ENCODE peak calls at places on chromosomes 1 and 21, in eight cellular contexts. One of them, this sample, is unnamed.

GRCh38 chr1:158116311-158116710 is 64.4 kb upstream of the CD1D start:
- DNase-seq in GM06990: no peak
- DNase-seq in heart left ventricle: no peak
- DNase-seq in HAP-1: no peak
- DNase-seq in body of pancreas: no peak
- DNase-seq in tibial artery: no peak
- DNase-seq in LNCaP clone FGC: no peak
- DNase-seq in osteoblast: no peak
- DNase-seq in this sample: no peak

GRCh38 chr1:185850366-185850765 is 116.2 kb downstream of the HMCN1 start:
- DNase-seq in tibial artery: no peak
- DNase-seq in osteoblast: peak
- DNase-seq in heart left ventricle: no peak
- DNase-seq in HAP-1: no peak
- DNase-seq in GM06990: no peak
- DNase-seq in body of pancreas: no peak
- DNase-seq in LNCaP clone FGC: no peak
- DNase-seq in this sample: no peak

GRCh38 chr21:33428669-33429068 is 25.5 kb downstream of the IFNGR2 start:
- DNase-seq in body of pancreas: no peak
- DNase-seq in GM06990: no peak
- DNase-seq in heart left ventricle: no peak
- DNase-seq in tibial artery: no peak
- DNase-seq in osteoblast: no peak
- DNase-seq in LNCaP clone FGC: no peak
- DNase-seq in HAP-1: no peak
- DNase-seq in this sample: no peak

GRCh38 chr1:6273380-6273891 is 12.5 kb upstream of the GPR153 start:
- DNase-seq in LNCaP clone FGC: no peak
- DNase-seq in tibial artery: no peak
- DNase-seq in heart left ventricle: no peak
- DNase-seq in osteoblast: peak
- DNase-seq in HAP-1: no peak
- DNase-seq in body of pancreas: no peak
- DNase-seq in GM06990: no peak
- DNase-seq in this sample: no peak

GRCh38 chr1:217528271-217528670 is 102.6 kb downstream of the GPATCH2 start:
- DNase-seq in HAP-1: no peak
- DNase-seq in osteoblast: peak
- DNase-seq in body of pancreas: no peak
- DNase-seq in GM06990: no peak
- DNase-seq in heart left ventricle: no peak
- DNase-seq in tibial artery: no peak
- DNase-seq in LNCaP clone FGC: no peak
- DNase-seq in this sample: no peak

GRCh38 chr1:174005032-174005431 is 17.1 kb downstream of the RC3H1 start:
- DNase-seq in heart left ventricle: peak
- DNase-seq in GM06990: peak
- DNase-seq in HAP-1: no peak
- DNase-seq in tibial artery: no peak
- DNase-seq in LNCaP clone FGC: no peak
- DNase-seq in osteoblast: peak
- DNase-seq in body of pancreas: no peak
- DNase-seq in this sample: no peak

GRCh38 chr1:235822685-235823084 is 44.0 kb downstream of the LYST start:
- DNase-seq in body of pancreas: no peak
- DNase-seq in osteoblast: no peak
- DNase-seq in LNCaP clone FGC: no peak
- DNase-seq in GM06990: no peak
- DNase-seq in tibial artery: no peak
- DNase-seq in heart left ventricle: no peak
- DNase-seq in HAP-1: no peak
- DNase-seq in this sample: no peak

GRCh38 chr1:98086796-98087195 is 166.0 kb upstream of the DPYD start:
- DNase-seq in osteoblast: peak
- DNase-seq in heart left ventricle: no peak
- DNase-seq in HAP-1: peak
- DNase-seq in GM06990: no peak
- DNase-seq in tibial artery: no peak
- DNase-seq in body of pancreas: no peak
- DNase-seq in LNCaP clone FGC: peak
- DNase-seq in this sample: no peak

GRCh38 chr21:42039911-42040351 is 29.8 kb upstream of the ZBTB21 start:
- DNase-seq in tibial artery: no peak
- DNase-seq in heart left ventricle: no peak
- DNase-seq in GM06990: no peak
- DNase-seq in osteoblast: no peak
- DNase-seq in HAP-1: no peak
- DNase-seq in LNCaP clone FGC: no peak
- DNase-seq in body of pancreas: no peak
- DNase-seq in this sample: no peak

GRCh38 chr1:176801553-176802020 is 338.6 kb downstream of the PAPPA2 start:
- DNase-seq in body of pancreas: peak
- DNase-seq in tibial artery: peak
- DNase-seq in GM06990: no peak
- DNase-seq in osteoblast: no peak
- DNase-seq in heart left ventricle: no peak
- DNase-seq in HAP-1: no peak
- DNase-seq in LNCaP clone FGC: no peak
- DNase-seq in this sample: no peak
- H3K4me3 ChIP-seq in body of pancreas: no peak
- H3K4me3 ChIP-seq in tibial artery: no peak
- H3K4me3 ChIP-seq in GM06990: no peak
- H3K4me3 ChIP-seq in osteoblast: no peak
- H3K4me3 ChIP-seq in heart left ventricle: no peak
- H3K4me3 ChIP-seq in HAP-1: no peak
- H3K4me3 ChIP-seq in LNCaP clone FGC: no peak
- H3K4me3 ChIP-seq in this sample: no peak

GRCh38 chr1:232965912-232966217 is 15.5 kb downstream of the NTPCR start:
- DNase-seq in LNCaP clone FGC: no peak
- DNase-seq in GM06990: no peak
- DNase-seq in HAP-1: no peak
- DNase-seq in osteoblast: peak
- DNase-seq in body of pancreas: no peak
- DNase-seq in heart left ventricle: no peak
- DNase-seq in tibial artery: no peak
- DNase-seq in this sample: no peak
- H3K4me3 ChIP-seq in LNCaP clone FGC: no peak
- H3K4me3 ChIP-seq in GM06990: peak
- H3K4me3 ChIP-seq in HAP-1: no peak
- H3K4me3 ChIP-seq in osteoblast: no peak
- H3K4me3 ChIP-seq in body of pancreas: no peak
- H3K4me3 ChIP-seq in heart left ventricle: no peak
- H3K4me3 ChIP-seq in tibial artery: no peak
- H3K4me3 ChIP-seq in this sample: no peak

GRCh38 chr1:159408862-159409400 is 23.1 kb upstream of the OR10J4 start:
- DNase-seq in tibial artery: no peak
- DNase-seq in GM06990: no peak
- DNase-seq in LNCaP clone FGC: no peak
- DNase-seq in heart left ventricle: no peak
- DNase-seq in HAP-1: no peak
- DNase-seq in osteoblast: no peak
- DNase-seq in body of pancreas: no peak
- DNase-seq in this sample: no peak
- H3K4me3 ChIP-seq in tibial artery: no peak
- H3K4me3 ChIP-seq in GM06990: no peak
- H3K4me3 ChIP-seq in LNCaP clone FGC: no peak
- H3K4me3 ChIP-seq in heart left ventricle: no peak
- H3K4me3 ChIP-seq in HAP-1: no peak
- H3K4me3 ChIP-seq in osteoblast: no peak
- H3K4me3 ChIP-seq in body of pancreas: no peak
- H3K4me3 ChIP-seq in this sample: no peak

GRCh38 chr21:35197191-35197590 is 148.1 kb upstream of the RUNX1 start:
- DNase-seq in HAP-1: no peak
- DNase-seq in GM06990: no peak
- DNase-seq in LNCaP clone FGC: no peak
- DNase-seq in tibial artery: no peak
- DNase-seq in osteoblast: no peak
- DNase-seq in body of pancreas: no peak
- DNase-seq in heart left ventricle: no peak
- DNase-seq in this sample: no peak

GRCh38 chr21:35196128-35196527 is 147.0 kb upstream of the RUNX1 start:
- DNase-seq in heart left ventricle: no peak
- DNase-seq in GM06990: no peak
- DNase-seq in tibial artery: no peak
- DNase-seq in osteoblast: no peak
- DNase-seq in LNCaP clone FGC: no peak
- DNase-seq in body of pancreas: no peak
- DNase-seq in HAP-1: no peak
- DNase-seq in this sample: no peak

GRCh38 chr21:35198982-35199732 is 150.1 kb upstream of the RUNX1 start:
- DNase-seq in GM06990: no peak
- DNase-seq in tibial artery: no peak
- DNase-seq in body of pancreas: no peak
- DNase-seq in HAP-1: no peak
- DNase-seq in heart left ventricle: no peak
- DNase-seq in LNCaP clone FGC: no peak
- DNase-seq in osteoblast: no peak
- DNase-seq in this sample: no peak

GRCh38 chr21:35199733-35200015 is 150.6 kb upstream of the RUNX1 start:
- DNase-seq in body of pancreas: no peak
- DNase-seq in LNCaP clone FGC: no peak
- DNase-seq in HAP-1: no peak
- DNase-seq in GM06990: no peak
- DNase-seq in osteoblast: no peak
- DNase-seq in heart left ventricle: no peak
- DNase-seq in tibial artery: no peak
- DNase-seq in this sample: no peak

DNA sequence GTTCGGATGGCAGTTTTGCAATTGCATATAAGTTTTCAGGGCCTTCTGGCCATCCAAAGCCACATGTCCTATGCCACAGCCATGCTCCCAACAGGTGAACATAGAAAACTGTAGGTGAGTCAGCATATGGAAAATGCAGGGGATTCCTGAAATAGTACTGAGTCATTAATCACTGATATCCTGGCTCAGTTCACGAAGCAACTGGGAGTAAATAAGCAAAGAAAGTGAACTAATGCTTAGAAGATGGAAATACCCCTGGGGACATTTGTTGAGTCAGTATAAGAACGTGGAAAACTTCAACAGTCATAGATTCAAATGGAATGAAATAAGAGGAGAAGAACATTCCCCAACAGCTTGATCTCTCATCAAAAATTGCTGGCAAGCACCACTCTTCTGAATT is 148.9 kb upstream of the RUNX1 start:
- DNase-seq in body of pancreas: no peak
- DNase-seq in osteoblast: peak
- DNase-seq in GM06990: no peak
- DNase-seq in heart left ventricle: peak
- DNase-seq in LNCaP clone FGC: no peak
- DNase-seq in HAP-1: no peak
- DNase-seq in tibial artery: no peak
- DNase-seq in this sample: no peak
- H3K4me3 ChIP-seq in body of pancreas: no peak
- H3K4me3 ChIP-seq in osteoblast: no peak
- H3K4me3 ChIP-seq in GM06990: no peak
- H3K4me3 ChIP-seq in heart left ventricle: no peak
- H3K4me3 ChIP-seq in LNCaP clone FGC: no peak
- H3K4me3 ChIP-seq in HAP-1: no peak
- H3K4me3 ChIP-seq in tibial artery: no peak
- H3K4me3 ChIP-seq in this sample: no peak

GRCh38 chr1:1779691-1780597 is 1.7 kb upstream of the NADK start:
- DNase-seq in body of pancreas: peak
- DNase-seq in HAP-1: peak
- DNase-seq in heart left ventricle: peak
- DNase-seq in tibial artery: peak
- DNase-seq in LNCaP clone FGC: no peak
- DNase-seq in GM06990: peak
- DNase-seq in osteoblast: peak
- DNase-seq in this sample: peak
- H3K4me3 ChIP-seq in body of pancreas: no peak
- H3K4me3 ChIP-seq in HAP-1: peak
- H3K4me3 ChIP-seq in heart left ventricle: peak
- H3K4me3 ChIP-seq in tibial artery: no peak
- H3K4me3 ChIP-seq in LNCaP clone FGC: no peak
- H3K4me3 ChIP-seq in GM06990: peak
- H3K4me3 ChIP-seq in osteoblast: no peak
- H3K4me3 ChIP-seq in this sample: peak

GRCh38 chr1:15204931-15205330 is 42.1 kb upstream of the FHAD1 start:
- DNase-seq in GM06990: no peak
- DNase-seq in HAP-1: no peak
- DNase-seq in heart left ventricle: no peak
- DNase-seq in tibial artery: no peak
- DNase-seq in osteoblast: no peak
- DNase-seq in LNCaP clone FGC: no peak
- DNase-seq in body of pancreas: no peak
- DNase-seq in this sample: no peak

GRCh38 chr1:15206418-15207030 is 40.5 kb upstream of the FHAD1 start:
- DNase-seq in osteoblast: no peak
- DNase-seq in body of pancreas: peak
- DNase-seq in tibial artery: no peak
- DNase-seq in HAP-1: no peak
- DNase-seq in LNCaP clone FGC: no peak
- DNase-seq in heart left ventricle: no peak
- DNase-seq in GM06990: no peak
- DNase-seq in this sample: no peak

GRCh38 chr1:15205586-15206346 is 41.3 kb upstream of the FHAD1 start:
- DNase-seq in tibial artery: no peak
- DNase-seq in body of pancreas: no peak
- DNase-seq in LNCaP clone FGC: no peak
- DNase-seq in osteoblast: no peak
- DNase-seq in heart left ventricle: no peak
- DNase-seq in HAP-1: no peak
- DNase-seq in GM06990: no peak
- DNase-seq in this sample: no peak

GRCh38 chr1:15207829-15208429 is 39.1 kb upstream of the FHAD1 start:
- DNase-seq in body of pancreas: peak
- DNase-seq in GM06990: no peak
- DNase-seq in heart left ventricle: no peak
- DNase-seq in tibial artery: no peak
- DNase-seq in osteoblast: no peak
- DNase-seq in LNCaP clone FGC: peak
- DNase-seq in HAP-1: no peak
- DNase-seq in this sample: no peak

GRCh38 chr1:15207031-15207828 is 39.8 kb upstream of the FHAD1 start:
- DNase-seq in heart left ventricle: no peak
- DNase-seq in body of pancreas: no peak
- DNase-seq in GM06990: no peak
- DNase-seq in LNCaP clone FGC: no peak
- DNase-seq in osteoblast: no peak
- DNase-seq in tibial artery: no peak
- DNase-seq in HAP-1: no peak
- DNase-seq in this sample: no peak
- H3K4me3 ChIP-seq in heart left ventricle: no peak
- H3K4me3 ChIP-seq in body of pancreas: no peak
- H3K4me3 ChIP-seq in GM06990: no peak
- H3K4me3 ChIP-seq in LNCaP clone FGC: no peak
- H3K4me3 ChIP-seq in osteoblast: no peak
- H3K4me3 ChIP-seq in tibial artery: no peak
- H3K4me3 ChIP-seq in HAP-1: no peak
- H3K4me3 ChIP-seq in this sample: no peak

This sample was measured in right lobe of liver.